ENCODE peak calls at places on chromosomes 12 and 14, in seven cellular contexts. P is WTC11; V is hypothalamus; Y is NCI-H1092; U is activated CD4-positive, CD25-positive, alpha-beta regulatory T cell treated with anti-CD3 and anti-CD28 coated beads, Interleukin-2, amount 50 U/mL, for 16 hours; K is GM19239; C is pons. T is an unnamed sample.

GRCh38 chr12:56781726-56782125 is 18.6 kb downstream of the HSD17B6 start:
- DNase-seq in U (no peak), C (no peak), Y (no peak), V (no peak), P (no peak), K (no peak), T (no peak)

GRCh38 chr14:105536051-105536450 is 9.7 kb downstream of the TMEM121 start:
- DNase-seq in P (no peak), V (no peak), U (no peak), C (no peak), Y (no peak), K (no peak), T (no peak)

GRCh38 chr12:51954465-51955361 is 3.2 kb downstream of the ACVR1B start:
- DNase-seq in V (no peak), P (no peak), C (no peak), Y (no peak), K (no peak), U (no peak), T (no peak)

GRCh38 chr12:32698285-32698684 is 19.2 kb downstream of the DNM1L start:
- DNase-seq in P (no peak), V (no peak), K (no peak), Y (peak; percentile 42), U (no peak), C (no peak), T (no peak)

GRCh38 chr14:55603401-55603953 is 23.5 kb downstream of the KTN1 start:
- DNase-seq in P (no peak), U (no peak), V (no peak), K (no peak), Y (no peak), C (no peak), T (no peak)

GRCh38 chr12:8828514-8829127 is 6.2 kb downstream of the A2ML1 start:
- DNase-seq in K (no peak), C (no peak), V (no peak), U (no peak), P (no peak), Y (no peak), T (no peak)

GRCh38 chr14:104291123-104292000 is 153.0 kb downstream of the KIF26A start:
- DNase-seq in V (no peak), P (peak; percentile 69), K (no peak), Y (peak; percentile 89), U (no peak), C (no peak), T (no peak)

GRCh38 chr14:99360774-99361595 is 89.0 kb upstream of the BCL11B start:
- DNase-seq in V (no peak), P (no peak), U (no peak), C (no peak), K (no peak), Y (no peak), T (no peak)

GRCh38 chr12:106282457-106283097 is 20.0 kb upstream of the TCP11L2 start:
- DNase-seq in K (no peak), C (no peak), P (peak; percentile 30), V (no peak), Y (no peak), U (no peak), T (peak; percentile 10)

GRCh38 chr12:19750116-19750644 is 310.9 kb downstream of the AEBP2 start:
- DNase-seq in P (no peak), Y (no peak), C (no peak), V (no peak), U (no peak), K (no peak), T (no peak)

GRCh38 chr12:32217354-32218310 is 111.0 kb downstream of the BICD1 start:
- DNase-seq in K (no peak), Y (no peak), P (no peak), C (peak; percentile 31), U (no peak), V (no peak), T (no peak)

GRCh38 chr12:13173537-13173936 is 23.0 kb upstream of the EMP1 start:
- DNase-seq in P (no peak), V (peak; percentile 11), U (no peak), K (peak; percentile 48), C (peak; percentile 62), Y (no peak), T (no peak)

GRCh38 chr12:57243521-57244305 is 7.3 kb downstream of the STAC3 start:
- DNase-seq in K (peak; percentile 62), C (no peak), V (no peak), Y (peak; percentile 61), P (peak; percentile 94), U (peak; percentile 54), T (peak; percentile 62)

GRCh38 chr14:93103392-93104080 is 12.2 kb downstream of the ITPK1 start:
- DNase-seq in P (no peak), K (peak; percentile 91), V (no peak), U (peak; percentile 34), Y (no peak), C (no peak), T (peak; percentile 17)

GRCh38 chr14:32408018-32408417 is 78.9 kb downstream of the AKAP6 start:
- DNase-seq in K (no peak), C (no peak), U (no peak), Y (no peak), P (no peak), V (no peak), T (no peak)

GRCh38 chr12:47094804-47095203 is 15.0 kb upstream of the AMIGO2 start:
- DNase-seq in U (no peak), K (no peak), P (no peak), C (no peak), V (no peak), Y (no peak), T (no peak)

GRCh38 chr12:23803547-23803946 is 145.9 kb downstream of the SOX5 start:
- DNase-seq in K (no peak), P (no peak), C (no peak), U (no peak), V (no peak), Y (no peak), T (no peak)

GRCh38 chr12:98797200-98797599 is 152.1 kb downstream of the APAF1 start:
- DNase-seq in Y (no peak), U (no peak), V (no peak), P (no peak), K (no peak), C (no peak), T (no peak)

GRCh38 chr14:51610766-51611165 is 40.9 kb upstream of the FRMD6 start:
- DNase-seq in V (no peak), Y (no peak), K (no peak), P (no peak), U (no peak), C (no peak), T (no peak)

GRCh38 chr14:65250162-65250495 is 147.8 kb upstream of the MAX start:
- DNase-seq in P (no peak), K (no peak), U (no peak), Y (no peak), C (no peak), V (no peak), T (no peak)

GRCh38 chr12:28440209-28440608 is 250.0 kb downstream of the CCDC91 start:
- DNase-seq in P (no peak), C (no peak), Y (no peak), U (no peak), V (no peak), K (no peak), T (no peak)

GRCh38 chr14:82642425-82642824 is 1108.8 kb upstream of the SEL1L start:
- DNase-seq in P (peak; percentile 65), Y (no peak), K (no peak), V (no peak), U (no peak), C (peak; percentile 29), T (no peak)

GRCh38 chr12:54136844-54137580 is 51.8 kb downstream of the SMUG1 start:
- DNase-seq in V (no peak), U (no peak), K (no peak), Y (no peak), P (no peak), C (no peak), T (no peak)

GRCh38 chr14:54251356-54251755 is 145.5 kb upstream of the CDKN3 start:
- DNase-seq in V (no peak), P (no peak), C (no peak), Y (no peak), U (no peak), K (no peak), T (no peak)

GRCh38 chr14:90299408-90299807 is 32.3 kb downstream of the NRDE2 start:
- DNase-seq in K (no peak), Y (no peak), P (no peak), U (no peak), V (no peak), C (no peak), T (no peak)

GRCh38 chr12:50922820-50923219 is 29.5 kb upstream of the HIGD1C start:
- DNase-seq in V (no peak), P (no peak), K (no peak), C (peak; percentile 38), U (no peak), Y (no peak), T (no peak)